ENCODE peak calls at places on chromosomes 1 and 21, in eight cellular contexts. G is uterus, M is A549, F is vagina, R is sigmoid colon, Y is heart left ventricle, S is ovary, P is IMR-90. W is an unnamed sample.

GRCh38 chr1:44894591-44894990 is 51.5 kb upstream of the PTCH2 start:
- DNase-seq in G (no peak), R (no peak), Y (no peak), F (no peak), M (no peak), P (peak; percentile 97), S (no peak), W (no peak)

GRCh38 chr1:244391761-244392160 is 59.9 kb downstream of the ADSS2 start:
- DNase-seq in Y (no peak), R (no peak), P (peak; percentile 58), M (peak; percentile 87), F (no peak), G (no peak), S (no peak), W (no peak)

GRCh38 chr1:97758589-97759057 is 162.2 kb downstream of the DPYD start:
- DNase-seq in G (no peak), Y (no peak), M (peak; percentile 2), S (no peak), P (no peak), R (no peak), F (no peak), W (no peak)

GRCh38 chr1:229514578-229515275 is 6.6 kb upstream of the NUP133 start:
- DNase-seq in F (no peak), P (peak; percentile 78), M (peak; percentile 75), S (peak; percentile 74), G (peak; percentile 60), Y (peak; percentile 48), R (peak; percentile 73), W (peak; percentile 72)

GRCh38 chr1:108075055-108075454 is 110.1 kb upstream of the VAV3 start:
- DNase-seq in G (no peak), R (no peak), Y (no peak), M (no peak), S (no peak), F (no peak), P (no peak), W (no peak)

GRCh38 chr1:84600796-84601195 is 26.6 kb upstream of the CTBS start:
- DNase-seq in R (no peak), S (no peak), M (no peak), P (no peak), F (no peak), Y (no peak), G (no peak), W (no peak)

GRCh38 chr1:154219511-154219910 is 1.2 kb upstream of the UBAP2L start:
- DNase-seq in S (no peak), F (no peak), R (no peak), M (no peak), P (peak; percentile 47), G (no peak), Y (no peak), W (peak; percentile 35)

GRCh38 chr1:201760516-201760915 is 68.4 kb upstream of the IPO9 start:
- DNase-seq in Y (no peak), S (no peak), G (no peak), P (peak; percentile 50), F (no peak), R (no peak), M (no peak), W (no peak)

GRCh38 chr1:241985787-241986186 is 13.1 kb downstream of the MAP1LC3C start:
- DNase-seq in R (no peak), M (peak; percentile 62), P (peak; percentile 34), G (no peak), S (no peak), F (no peak), Y (no peak), W (peak; percentile 55)

GRCh38 chr1:91383461-91383860 is 21.2 kb downstream of the HFM1 start:
- DNase-seq in Y (no peak), R (no peak), G (no peak), F (no peak), M (no peak), S (no peak), P (peak; percentile 17), W (no peak)

GRCh38 chr1:41917835-41918449 is 780 bp downstream of the HIVEP3 start:
- DNase-seq in P (peak; percentile 29), G (no peak), S (no peak), M (peak; percentile 31), Y (peak; percentile 59), F (no peak), R (no peak), W (peak; percentile 62)

GRCh38 chr1:150182233-150182632 is 32.5 kb downstream of the PLEKHO1 start:
- DNase-seq in M (no peak), P (no peak), R (peak; percentile 68), S (no peak), F (no peak), G (no peak), Y (no peak), W (no peak)

GRCh38 chr1:23732363-23733224 is 10.7 kb upstream of the ELOA start:
- DNase-seq in P (peak; percentile 65), S (no peak), M (peak; percentile 15), F (no peak), G (no peak), R (no peak), Y (no peak), W (no peak)

GRCh38 chr1:112673589-112674439 is 645 bp upstream of the MOV10 start:
- DNase-seq in F (peak; percentile 87), P (peak; percentile 71), G (no peak), S (peak; percentile 42), M (peak; percentile 45), R (no peak), Y (no peak), W (peak; percentile 51)

GRCh38 chr1:112672842-112673241 is 1.6 kb upstream of the MOV10 start:
- DNase-seq in M (no peak), S (no peak), R (no peak), Y (no peak), G (no peak), P (no peak), F (no peak), W (no peak)

GRCh38 chr1:112674986-112675727 is 698 bp downstream of the MOV10 start:
- DNase-seq in F (peak; percentile 87), R (peak; percentile 80), G (peak; percentile 62), P (peak; percentile 6), S (peak; percentile 72), M (no peak), Y (peak; percentile 68), W (peak; percentile 66)

GRCh38 chr1:112675728-112676381 is 1.4 kb downstream of the MOV10 start:
- DNase-seq in P (peak; percentile 35), M (no peak), Y (no peak), R (no peak), G (no peak), F (no peak), S (no peak), W (no peak)

DNA sequence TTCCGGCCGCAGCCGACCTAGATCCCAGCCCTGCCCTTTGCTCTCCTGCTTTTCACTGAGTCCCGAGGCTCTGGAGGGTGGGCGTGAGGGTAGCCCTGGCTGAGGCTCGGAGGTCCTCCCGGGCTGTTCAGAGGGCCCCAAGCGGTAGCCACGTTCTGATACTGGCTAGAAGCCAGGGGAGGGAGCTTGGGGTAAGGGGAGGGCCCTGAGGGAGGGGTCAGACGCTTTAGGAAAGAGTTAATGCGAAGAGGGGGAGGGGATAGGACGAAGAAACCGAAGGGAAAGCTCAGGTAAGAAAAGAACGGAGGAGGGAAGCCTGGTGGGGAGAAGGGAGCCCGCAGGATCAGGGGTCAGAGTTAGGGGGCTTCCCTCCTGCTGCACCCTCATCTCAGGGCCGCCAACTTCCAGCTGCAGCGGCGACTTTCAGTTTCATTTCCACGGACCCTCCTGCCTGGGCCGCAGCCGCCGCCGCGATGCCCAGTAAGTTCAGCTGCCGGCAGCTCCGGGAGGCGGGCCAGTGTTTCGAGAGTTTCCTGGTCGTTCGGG is at the start of gene MOV10:
- DNase-seq in F (peak; percentile 88), M (peak; percentile 69), Y (peak; percentile 80), G (peak; percentile 68), R (peak; percentile 89), P (peak; percentile 67), S (peak; percentile 73), W (peak; percentile 76)
- TF ChIP-seq POLR2A in F (no peak), M (peak; percentile 23), Y (no peak), G (peak; percentile 4), R (no peak), P (peak; percentile 10), S (no peak), W (peak; percentile 49)

GRCh38 chr1:2973661-2974593 is 47.3 kb upstream of the ACTRT2 start:
- DNase-seq in R (peak; percentile 47), F (no peak), M (no peak), S (peak; percentile 7), P (no peak), Y (no peak), G (no peak), W (no peak)
- H3K9me3 ChIP-seq in R (no peaks in the 10 kb centered on the region), F (no peaks in the 10 kb centered on the region), M (no peaks in the 10 kb centered on the region), S (no peaks in the 10 kb centered on the region), P (peaks cover 66% of the 10 kb centered on the region), Y (no peaks in the 10 kb centered on the region), G (no peaks in the 10 kb centered on the region), W (no peaks in the 10 kb centered on the region)

GRCh38 chr21:34074283-34075098 is 1.1 kb downstream of the MRPS6 start:
- DNase-seq in M (no peak), P (no peak), F (no peak), R (no peak), S (no peak), G (no peak), Y (no peak), W (no peak)

GRCh38 chr21:34071683-34072082 is 1.7 kb upstream of the MRPS6 start:
- DNase-seq in G (no peak), R (no peak), M (no peak), F (no peak), P (no peak), Y (no peak), S (no peak), W (no peak)

GRCh38 chr21:34073749-34074282 is 438 bp downstream of the MRPS6 start:
- DNase-seq in Y (peak; percentile 66), G (no peak), R (peak; percentile 64), S (no peak), P (no peak), M (no peak), F (no peak), W (peak; percentile 56)

GRCh38 chr21:34072145-34073031 is 990 bp upstream of the MRPS6 start:
- DNase-seq in F (no peak), M (no peak), S (peak; percentile 39), P (no peak), R (peak; percentile 79), Y (peak; percentile 49), G (no peak), W (peak; percentile 67)

DNA sequence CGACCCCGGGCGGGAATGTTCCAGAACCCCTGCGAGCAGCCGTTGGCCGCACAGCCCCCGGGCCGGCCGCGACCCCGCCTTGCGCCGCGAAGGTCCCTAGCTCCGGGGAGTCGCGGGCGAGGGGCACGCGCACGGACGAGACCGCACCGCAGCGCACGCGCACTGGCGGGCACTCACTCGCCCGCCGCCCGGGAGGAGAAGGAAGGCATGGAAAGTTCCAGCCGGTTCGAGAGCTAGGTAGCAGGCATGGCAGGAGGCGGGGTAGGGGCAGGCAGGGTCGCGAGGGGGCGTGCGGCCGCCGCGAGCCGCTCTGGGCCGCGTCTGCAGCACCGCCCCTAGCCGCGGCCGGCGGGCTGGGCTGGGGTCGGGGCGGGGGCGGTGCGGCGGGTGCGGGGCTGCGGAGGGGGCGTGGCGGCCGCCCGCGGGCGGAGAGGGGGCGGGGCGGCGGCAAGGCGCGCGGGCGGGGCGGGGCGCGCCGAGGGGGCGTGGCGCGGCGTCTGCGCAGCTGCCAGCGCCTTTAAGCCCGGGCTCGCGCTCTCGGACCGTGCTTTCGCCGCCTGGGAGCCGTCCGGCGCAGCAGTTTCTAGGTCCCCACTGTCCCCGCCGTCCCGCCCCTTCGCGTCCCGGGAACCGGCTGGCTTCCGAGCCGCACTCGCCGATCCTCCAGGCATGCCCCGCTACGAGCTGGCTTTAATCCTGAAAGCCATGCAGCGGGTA is at the start of the genes MRPS6 and SLC5A3:
- DNase-seq in R (peak; percentile 91), G (peak; percentile 82), S (peak; percentile 81), F (no peak), P (peak; percentile 81), Y (peak; percentile 90), M (peak; percentile 78), W (peak; percentile 91)
- TF ChIP-seq POLR2A in R (peak; percentile 62), G (peak; percentile 77), S (peak; percentile 61), F (no peak), P (peak; percentile 89), Y (no peak), M (peak; percentile 97), W (peak; percentile 88)

GRCh38 chr1:152756872-152757271 is 953 bp upstream of the KPRP start:
- DNase-seq in R (no peak), M (no peak), S (no peak), Y (no peak), F (no peak), G (no peak), P (no peak), W (no peak)
- H3K9me3 ChIP-seq in R (no peaks in the 10 kb centered on the region), M (no peaks in the 10 kb centered on the region), S (no peaks in the 10 kb centered on the region), Y (no peaks in the 10 kb centered on the region), F (no peaks in the 10 kb centered on the region), G (no peaks in the 10 kb centered on the region), P (no peaks in the 10 kb centered on the region), W (no peaks in the 10 kb centered on the region)

W was measured in body of pancreas.